ENCODE peak calls at places on chromosomes 3 and 15, in six cellular contexts. V is AG04450, F is NB4, E is right lobe of liver, Q is AG09319, N is endodermal cell. H is an unnamed sample.

GRCh38 chr3:57803647-57804081 is 47.6 kb downstream of the SLMAP start:
- DNase-seq in E (no peak), F (no peak), Q (peak), N (peak), V (peak), H (no peak)

GRCh38 chr3:126130981-126131750 is 47.2 kb upstream of the SLC41A3 start:
- DNase-seq in E (peak), N (peak), Q (no peak), V (no peak), F (no peak), H (peak)

GRCh38 chr3:14228611-14229470 is 50.2 kb downstream of the LSM3 start:
- DNase-seq in E (no peak), F (no peak), N (peak), Q (no peak), V (no peak), H (no peak)

GRCh38 chr3:52028572-52028971 is 27.8 kb downstream of the DUSP7 start:
- DNase-seq in E (no peak), V (no peak), N (no peak), F (no peak), Q (no peak), H (no peak)

GRCh38 chr3:33312361-33312760 is 35.1 kb downstream of the FBXL2 start:
- DNase-seq in E (no peak), N (no peak), V (no peak), Q (no peak), F (no peak), H (no peak)

GRCh38 chr3:25648107-25648535 is 16.6 kb downstream of the TOP2B start:
- DNase-seq in Q (peak), E (peak), N (peak), F (peak), V (peak), H (peak)

GRCh38 chr3:46858456-46858855 is 4.8 kb downstream of the MYL3 start:
- DNase-seq in F (no peak), V (no peak), Q (no peak), N (peak), E (peak), H (no peak)

GRCh38 chr3:64848822-64849221 is 161.0 kb upstream of the ADAMTS9 start:
- DNase-seq in E (no peak), F (no peak), V (no peak), N (no peak), Q (no peak), H (no peak)

GRCh38 chr3:107954845-107955244 is 136.0 kb downstream of the CD47 start:
- DNase-seq in Q (no peak), E (no peak), F (peak), V (no peak), N (no peak), H (no peak)

GRCh38 chr3:177887475-177887874 is 648.8 kb upstream of the KCNMB2 start:
- DNase-seq in Q (no peak), V (no peak), N (no peak), F (no peak), E (no peak), H (no peak)

GRCh38 chr3:64653101-64653500 is 34.7 kb downstream of the ADAMTS9 start:
- DNase-seq in Q (no peak), F (no peak), N (no peak), E (no peak), V (no peak), H (no peak)

GRCh38 chr3:65344444-65344843 is 656.6 kb upstream of the ADAMTS9 start:
- DNase-seq in V (no peak), E (no peak), F (no peak), Q (no peak), N (peak), H (no peak)

GRCh38 chr15:48273047-48273446 is 58.2 kb upstream of the DUT start:
- DNase-seq in Q (no peak), E (no peak), F (no peak), V (no peak), N (no peak), H (no peak)

GRCh38 chr3:58989173-58989572 is 60.7 kb downstream of the CFAP20DC start:
- DNase-seq in E (no peak), V (peak), Q (no peak), N (no peak), F (no peak), H (no peak)

GRCh38 chr3:197989651-197990050 is 29.6 kb downstream of the LMLN start:
- DNase-seq in F (no peak), Q (no peak), V (no peak), N (no peak), E (no peak), H (no peak)

GRCh38 chr3:13208706-13209295 is 135.6 kb upstream of the IQSEC1 start:
- DNase-seq in Q (no peak), V (no peak), F (no peak), E (peak), N (no peak), H (no peak)

GRCh38 chr15:97446138-97446537 is 514.4 kb upstream of the ARRDC4 start:
- DNase-seq in Q (no peak), V (no peak), N (peak), F (no peak), E (no peak), H (no peak)

GRCh38 chr15:41780727-41781126 is 6.4 kb downstream of the MAPKBP1 start:
- DNase-seq in Q (no peak), V (no peak), F (no peak), E (no peak), N (no peak), H (no peak)

GRCh38 chr3:10804183-10804648 is 11.8 kb upstream of the SLC6A11 start:
- DNase-seq in V (no peak), N (no peak), E (no peak), F (no peak), Q (no peak), H (no peak)

GRCh38 chr3:50157821-50158556 is 2.9 kb downstream of the SEMA3F start:
- DNase-seq in Q (no peak), F (no peak), N (no peak), V (no peak), E (no peak), H (no peak)

GRCh38 chr3:45145681-45146614 is at the start of gene CDCP1:
- DNase-seq in N (peak), E (peak), V (no peak), Q (no peak), F (no peak), H (no peak)

GRCh38 chr3:171677706-171678105 is 132.6 kb downstream of the PLD1 start:
- DNase-seq in Q (no peak), N (no peak), E (no peak), V (no peak), F (no peak), H (no peak)

GRCh38 chr3:12663311-12663935 is 494 bp downstream of the RAF1 start:
- DNase-seq in F (peak), E (no peak), N (no peak), Q (no peak), V (no peak), H (peak)

GRCh38 chr3:45832691-45833090 is 9.2 kb downstream of the LZTFL1 start:
- DNase-seq in Q (no peak), E (no peak), F (peak), N (peak), V (no peak), H (no peak)

GRCh38 chr3:99875573-99875924 is 57.9 kb downstream of the CMSS1 start:
- DNase-seq in N (no peak), Q (no peak), E (no peak), V (no peak), F (peak), H (no peak)

GRCh38 chr3:187041362-187042061 is 97.8 kb downstream of the RPL39L start:
- DNase-seq in E (no peak), Q (no peak), V (no peak), F (peak), N (no peak), H (no peak)

GRCh38 chr15:66774001-66774814 is 72.2 kb downstream of the SMAD6 start:
- DNase-seq in Q (no peak), F (peak), V (no peak), N (peak), E (peak), H (peak)

GRCh38 chr15:25947336-25948080 is 84.4 kb upstream of the ATP10A start:
- DNase-seq in Q (no peak), F (peak), N (peak), E (no peak), V (no peak), H (no peak)

GRCh38 chr3:115833074-115833473 is 209.8 kb downstream of the GAP43 start:
- DNase-seq in N (no peak), F (no peak), Q (no peak), E (no peak), V (no peak), H (no peak)

GRCh38 chr3:115831864-115832263 is 208.6 kb downstream of the GAP43 start:
- DNase-seq in N (no peak), F (no peak), E (no peak), V (no peak), Q (no peak), H (no peak)

GRCh38 chr3:115830764-115831395 is 207.6 kb downstream of the GAP43 start:
- DNase-seq in Q (no peak), V (no peak), N (no peak), E (no peak), F (no peak), H (no peak)

GRCh38 chr3:115834068-115834467 is 210.8 kb downstream of the GAP43 start:
- DNase-seq in Q (no peak), E (no peak), N (no peak), V (peak), F (no peak), H (no peak)

DNA sequence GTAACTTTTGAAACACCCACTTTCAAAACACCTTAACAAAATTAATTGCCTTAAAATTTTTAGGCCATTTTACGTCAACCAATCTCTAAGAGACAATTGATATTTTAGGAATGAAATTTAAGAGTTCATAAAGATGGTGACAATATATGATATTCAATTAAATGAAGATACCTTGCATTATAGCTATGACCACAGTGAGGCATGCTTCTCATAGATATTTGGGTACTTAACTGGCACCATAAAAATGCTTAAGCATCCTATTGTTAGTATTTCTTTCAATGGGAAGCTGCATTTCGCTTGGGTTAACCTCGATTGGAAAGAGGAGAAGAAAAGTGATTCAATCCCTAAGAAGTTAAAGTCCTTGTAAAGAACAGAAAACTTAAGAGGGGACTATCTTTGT is 209.0 kb downstream of the GAP43 start:
- DNase-seq in F (no peak), V (no peak), Q (no peak), E (no peak), N (no peak), H (no peak)
- TF ChIP-seq CTCF in F (no peak), V (no peak), Q (no peak), E (no peak), N (no peak), H (no peak)

GRCh38 chr3:18062289-18063025 is 320.0 kb upstream of the TBC1D5 start:
- DNase-seq in N (no peak), V (no peak), Q (no peak), F (peak), E (no peak), H (no peak)
- TF ChIP-seq CTCF in N (no peak), V (no peak), Q (no peak), F (no peak), E (no peak), H (no peak)

GRCh38 chr15:65304393-65305143 is at the start of gene RNU5B-1:
- DNase-seq in F (peak), V (peak), Q (peak), N (peak), E (peak), H (peak)
- TF ChIP-seq CTCF in F (peak), V (peak), Q (peak), N (no peak), E (peak), H (peak)

GRCh38 chr3:129625071-129625874 is 18.8 kb upstream of the PLXND1 start:
- DNase-seq in Q (no peak), N (peak), E (peak), F (peak), V (no peak), H (no peak)
- TF ChIP-seq CTCF in Q (no peak), N (peak), E (no peak), F (no peak), V (no peak), H (no peak)

DNA sequence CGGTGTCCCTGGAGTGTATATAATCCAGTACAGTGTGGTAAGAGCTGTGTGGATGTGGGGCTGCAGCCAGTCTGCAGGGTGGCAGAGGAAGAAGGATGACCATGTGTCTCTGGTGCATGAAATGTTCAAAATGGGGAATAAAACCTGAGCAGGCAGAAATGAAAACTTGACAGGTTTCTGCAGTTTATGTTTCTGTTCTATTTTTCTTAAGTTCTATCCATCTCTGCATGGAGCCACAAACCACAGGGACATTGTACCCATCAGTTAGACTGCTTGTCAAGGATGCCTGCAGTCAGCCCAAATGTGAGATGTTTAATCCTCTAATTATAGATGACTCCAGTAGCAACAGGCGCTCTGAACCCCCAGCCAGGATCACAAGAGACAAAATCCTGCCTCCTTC is 216.7 kb downstream of the IL20RB start:
- DNase-seq in N (no peak), F (no peak), E (no peak), V (no peak), Q (no peak), H (no peak)
- TF ChIP-seq CTCF in N (peak), F (no peak), E (no peak), V (no peak), Q (no peak), H (no peak)

GRCh38 chr3:142363936-142364467 is 83.8 kb downstream of the XRN1 start:
- DNase-seq in Q (no peak), F (no peak), N (no peak), V (no peak), E (no peak), H (no peak)

GRCh38 chr3:142366434-142366833 is 81.4 kb downstream of the XRN1 start:
- DNase-seq in Q (no peak), F (peak), N (no peak), E (no peak), V (no peak), H (no peak)
- TF ChIP-seq CTCF in Q (no peak), F (peak), N (peak), E (peak), V (peak), H (no peak)

GRCh38 chr15:88456733-88457132 is 10.5 kb downstream of the MRPL46 start:
- DNase-seq in Q (no peak), N (no peak), E (no peak), F (no peak), V (no peak), H (no peak)

GRCh38 chr15:88450125-88450798 is 16.9 kb downstream of the MRPL46 start:
- DNase-seq in E (peak), Q (peak), F (peak), V (peak), N (peak), H (no peak)

GRCh38 chr15:88454231-88454630 is 13.0 kb downstream of the MRPL46 start:
- DNase-seq in V (no peak), N (no peak), E (no peak), Q (no peak), F (no peak), H (no peak)

GRCh38 chr15:88449581-88449980 is 17.6 kb downstream of the MRPL46 start:
- DNase-seq in F (no peak), E (no peak), N (no peak), V (no peak), Q (no peak), H (no peak)

GRCh38 chr15:88454867-88455810 is 12.0 kb downstream of the MRPL46 start:
- DNase-seq in V (peak), Q (peak), E (peak), N (peak), F (peak), H (no peak)
- TF ChIP-seq CTCF in V (peak), Q (peak), E (peak), N (peak), F (peak), H (peak)

H was measured in CD14-positive monocyte.